ENCODE peak calls at places on chromosomes 5 and 9, in seven cellular contexts. R is cardiac fibroblast; H is GM23338; Q is CD8-positive, alpha-beta T cell; J is left lung; B is breast epithelium; P is IMR-90. S is an unnamed sample.
A peak's percentile ranks its signal among the peaks of the same experiment; 100 is the strongest.

GRCh38 chr9:96486351-96487029 is 36.5 kb downstream of the HABP4 start:
- DNase-seq in P (peak; percentile 82), Q (no peak), J (peak; percentile 57), B (no peak), H (no peak), R (peak; percentile 81), S (peak; percentile 23)

GRCh38 chr5:115465416-115465815 is 79.2 kb downstream of the FEM1C start:
- DNase-seq in H (no peak), J (no peak), P (peak; percentile 25), B (no peak), R (peak; percentile 43), Q (no peak), S (no peak)

GRCh38 chr5:171450423-171451246 is 31.2 kb downstream of the FGF18 start:
- DNase-seq in B (no peak), Q (no peak), R (peak; percentile 64), H (peak; percentile 70), P (peak; percentile 73), J (peak; percentile 63), S (peak; percentile 33)

GRCh38 chr5:168364738-168365550 is 73.5 kb downstream of the WWC1 start:
- DNase-seq in B (peak; percentile 76), P (peak; percentile 63), Q (no peak), H (peak; percentile 68), J (peak; percentile 73), R (peak; percentile 63), S (no peak)

GRCh38 chr9:92592537-92592936 is 56.7 kb upstream of the ECM2 start:
- DNase-seq in B (no peak), P (no peak), H (no peak), J (no peak), Q (no peak), R (no peak), S (no peak)

GRCh38 chr5:105350406-105351140 is 1788.0 kb upstream of the NUDT12 start:
- DNase-seq in P (no peak), J (no peak), H (no peak), R (no peak), Q (no peak), B (no peak), S (no peak)

GRCh38 chr5:100794218-100794617 is 108.9 kb downstream of the ST8SIA4 start:
- DNase-seq in Q (no peak), P (no peak), H (no peak), B (no peak), J (no peak), R (no peak), S (no peak)

GRCh38 chr9:84701801-84702200 is 32.3 kb downstream of the NTRK2 start:
- DNase-seq in R (no peak), B (no peak), P (no peak), J (no peak), H (no peak), Q (no peak), S (no peak)

GRCh38 chr5:137836301-137836700 is 31.4 kb upstream of the MYOT start:
- DNase-seq in H (no peak), B (no peak), J (no peak), R (no peak), P (no peak), Q (no peak), S (no peak)

GRCh38 chr5:104247260-104247659 is 684.7 kb upstream of the NUDT12 start:
- DNase-seq in H (no peak), P (no peak), J (no peak), R (no peak), Q (no peak), B (no peak), S (peak; percentile 18)

GRCh38 chr5:1642221-1642620 is 118.5 kb upstream of the LPCAT1 start:
- DNase-seq in R (no peak), J (no peak), P (no peak), Q (no peak), H (no peak), B (no peak), S (no peak)

GRCh38 chr9:133106511-133107244 is 14.4 kb downstream of the RALGDS start:
- DNase-seq in J (peak; percentile 28), R (no peak), H (no peak), P (no peak), B (no peak), Q (no peak), S (no peak)

GRCh38 chr5:112938286-112938685 is 16.3 kb upstream of the REEP5 start:
- DNase-seq in B (no peak), J (no peak), H (no peak), P (no peak), Q (no peak), R (no peak), S (no peak)

GRCh38 chr9:106296426-106296825 is 566.5 kb upstream of the ZNF462 start:
- DNase-seq in Q (no peak), P (no peak), J (no peak), B (no peak), H (no peak), R (no peak), S (no peak)

GRCh38 chr5:60494144-60494543 is 205.8 kb downstream of the DEPDC1B start:
- DNase-seq in H (peak; percentile 25), J (no peak), P (no peak), R (no peak), B (no peak), Q (no peak), S (no peak)

GRCh38 chr9:69936427-69936826 is 107.2 kb upstream of the MAMDC2 start:
- DNase-seq in P (peak; percentile 93), H (no peak), B (no peak), Q (no peak), R (peak; percentile 21), J (no peak), S (no peak)

GRCh38 chr9:122220673-122221222 is 8.0 kb downstream of the LHX6 start:
- DNase-seq in B (no peak), J (no peak), R (no peak), H (no peak), Q (no peak), P (no peak), S (no peak)

GRCh38 chr9:122217640-122218039 is 11.1 kb downstream of the LHX6 start:
- DNase-seq in H (no peak), P (no peak), J (no peak), B (no peak), R (no peak), Q (no peak), S (no peak)

GRCh38 chr9:122218070-122218884 is 10.5 kb downstream of the LHX6 start:
- DNase-seq in H (peak; percentile 42), B (no peak), Q (no peak), R (no peak), P (no peak), J (no peak), S (no peak)

GRCh38 chr9:122219856-122220672 is 8.7 kb downstream of the LHX6 start:
- DNase-seq in H (no peak), J (no peak), P (no peak), B (no peak), Q (no peak), R (peak; percentile 22), S (no peak)

DNA sequence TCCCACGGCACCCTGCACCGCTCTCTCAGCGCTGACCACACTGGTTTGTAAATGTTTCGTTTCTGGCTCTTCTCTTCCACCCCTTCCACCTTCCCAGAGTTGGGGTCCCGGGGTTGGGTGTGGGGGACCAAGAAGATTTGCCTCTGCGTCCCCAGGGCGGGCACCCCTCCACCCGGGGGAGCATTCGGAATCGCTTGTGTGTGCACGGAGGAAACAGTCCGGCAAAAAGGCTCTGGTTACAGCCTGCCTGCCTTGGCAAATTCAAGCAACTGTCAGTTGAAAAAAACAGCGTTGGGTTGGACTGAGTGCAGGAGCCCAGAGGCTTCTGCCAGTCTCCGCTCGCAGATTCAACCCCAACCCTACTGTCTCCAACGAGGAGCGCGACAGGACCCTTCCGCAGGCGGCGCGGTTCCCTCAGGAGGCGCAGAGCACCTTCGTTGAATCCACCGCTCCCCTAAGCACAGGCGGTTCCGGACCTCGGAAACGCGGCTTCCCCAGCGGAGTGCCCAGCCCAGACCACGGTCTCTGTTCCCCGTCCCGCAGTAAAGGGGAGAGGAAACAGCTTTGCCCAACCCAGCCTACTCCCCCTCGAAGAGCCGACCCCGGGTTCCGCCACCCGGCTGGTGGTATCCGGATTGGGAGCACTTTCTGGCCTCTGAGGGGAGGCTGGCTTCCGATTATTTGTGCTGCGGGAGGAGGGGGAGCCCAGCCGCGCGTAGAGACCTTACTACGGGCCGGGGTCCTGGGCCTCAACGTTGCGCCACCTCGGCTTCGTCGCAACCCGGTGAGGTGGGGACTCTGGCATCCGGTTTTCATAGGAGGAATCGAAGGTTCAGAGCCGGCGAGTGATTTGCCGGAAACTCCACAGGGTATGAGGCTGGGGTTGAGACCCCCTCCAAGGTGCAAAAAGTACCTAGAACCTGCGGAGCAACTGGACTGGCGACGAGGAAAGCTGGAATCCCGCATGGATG is 9.6 kb downstream of the LHX6 start:
- DNase-seq in R (peak; percentile 29), P (peak; percentile 26), B (no peak), J (no peak), H (peak; percentile 69), Q (no peak), S (no peak)
- H3K4me3 ChIP-seq in R (no peak overlapping the region), P (no peak overlapping the region), B (peak overlapping the region; percentile 3), J (no peak overlapping the region), H (peak overlapping the region; percentile 63), Q (peak overlapping the region; percentile 35), S (no peak overlapping the region)

DNA sequence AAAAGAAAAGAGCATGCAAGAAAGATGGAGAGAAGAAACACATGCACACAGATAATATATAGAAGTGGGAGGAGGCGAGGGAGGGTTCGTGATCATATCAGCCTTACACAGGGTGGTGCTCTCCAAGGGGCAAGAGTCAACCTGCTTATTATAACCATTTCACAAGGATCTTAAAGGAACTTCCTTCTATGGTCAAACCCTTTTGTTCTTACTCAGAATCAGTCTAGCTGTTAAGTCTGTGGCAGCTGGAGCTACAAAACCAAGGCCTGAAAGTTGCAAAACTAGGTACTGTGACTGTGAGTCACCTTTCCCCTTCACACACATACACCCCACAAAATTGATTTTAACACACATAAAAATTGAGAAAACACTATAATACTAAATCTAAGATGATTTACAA is 18.5 kb upstream of the ERMP1 start:
- DNase-seq in P (peak; percentile 60), Q (peak; percentile 17), J (no peak), B (no peak), R (peak; percentile 79), H (no peak), S (peak; percentile 40)
- TF ChIP-seq CTCF in P (no peak), Q (no peak), J (no peak), B (no peak), R (no peak), H (no peak), S (no peak)

GRCh38 chr5:150780816-150781221 is 2.3 kb downstream of the SMIM3 start:
- DNase-seq in J (no peak), R (peak; percentile 60), H (no peak), Q (no peak), B (no peak), P (peak; percentile 64), S (peak; percentile 84)

GRCh38 chr5:150783422-150783928 is 4.9 kb downstream of the SMIM3 start:
- DNase-seq in P (peak; percentile 89), H (peak; percentile 48), Q (peak; percentile 40), B (peak; percentile 77), J (peak; percentile 62), R (peak; percentile 94), S (peak; percentile 88)

GRCh38 chr5:150782850-150783249 is 4.3 kb downstream of the SMIM3 start:
- DNase-seq in H (no peak), R (no peak), P (no peak), Q (no peak), J (no peak), B (no peak), S (no peak)

GRCh38 chr5:150780180-150780692 is 1.7 kb downstream of the SMIM3 start:
- DNase-seq in R (no peak), Q (no peak), H (no peak), J (no peak), P (peak; percentile 79), B (no peak), S (peak; percentile 41)

GRCh38 chr5:150781706-150782614 is 3.4 kb downstream of the SMIM3 start:
- DNase-seq in H (no peak), J (no peak), Q (no peak), P (peak; percentile 96), R (peak; percentile 95), B (peak; percentile 51), S (peak; percentile 47)
- H3K4me3 ChIP-seq in H (no peak overlapping the region), J (no peak overlapping the region), Q (no peak overlapping the region), P (peak overlapping the region; percentile 1), R (no peak overlapping the region), B (peak overlapping the region; percentile 67), S (no peak overlapping the region)

GRCh38 chr9:27165670-27166069 is 56.6 kb downstream of the TEK start:
- DNase-seq in P (no peak), H (peak; percentile 68), R (no peak), B (no peak), Q (no peak), J (no peak), S (no peak)
- TF ChIP-seq CTCF in P (no peak), H (peak; percentile 36), R (no peak), B (no peak), Q (no peak), J (no peak), S (no peak)